ENCODE peak calls at places on chromosomes 16 and 17, in five cellular contexts. One of them, this sample, is unnamed. For H3K36me3, the result is how much of the 10 kb centered on the place peaks cover.

GRCh38 chr16:82585675-82586074 is 41.1 kb upstream of the CDH13 start:
- DNase-seq in Peyer's patch: no peak
- DNase-seq in breast epithelium: no peak
- DNase-seq in left lung: no peak
- DNase-seq in SK-N-SH: no peak
- DNase-seq in this sample: no peak

GRCh38 chr17:6868579-6868978 is 37.0 kb upstream of the TEKT1 start:
- DNase-seq in Peyer's patch: no peak
- DNase-seq in breast epithelium: no peak
- DNase-seq in left lung: no peak
- DNase-seq in SK-N-SH: no peak
- DNase-seq in this sample: no peak

GRCh38 chr16:84503751-84504395 is 586 bp downstream of the MEAK7 start:
- DNase-seq in Peyer's patch: no peak
- DNase-seq in breast epithelium: no peak
- DNase-seq in left lung: peak
- DNase-seq in SK-N-SH: no peak
- DNase-seq in this sample: peak

GRCh38 chr16:84266451-84266850 is 26.6 kb upstream of the KCNG4 start:
- DNase-seq in Peyer's patch: no peak
- DNase-seq in breast epithelium: no peak
- DNase-seq in left lung: no peak
- DNase-seq in SK-N-SH: peak
- DNase-seq in this sample: no peak

GRCh38 chr16:84922351-84923135 is 88.8 kb downstream of the ZDHHC7 start:
- DNase-seq in Peyer's patch: no peak
- DNase-seq in breast epithelium: no peak
- DNase-seq in left lung: no peak
- DNase-seq in SK-N-SH: peak
- DNase-seq in this sample: peak

GRCh38 chr16:87363771-87364476 is 19.7 kb downstream of the FBXO31 start:
- DNase-seq in Peyer's patch: no peak
- DNase-seq in breast epithelium: no peak
- DNase-seq in left lung: no peak
- DNase-seq in SK-N-SH: peak
- DNase-seq in this sample: no peak

GRCh38 chr17:62630365-62631085 is 3.1 kb downstream of the MRC2 start:
- DNase-seq in Peyer's patch: no peak
- DNase-seq in breast epithelium: no peak
- DNase-seq in left lung: no peak
- DNase-seq in SK-N-SH: peak
- DNase-seq in this sample: no peak

GRCh38 chr17:66848496-66848895 is 13.6 kb downstream of the CACNG5 start:
- DNase-seq in Peyer's patch: no peak
- DNase-seq in breast epithelium: no peak
- DNase-seq in left lung: no peak
- DNase-seq in SK-N-SH: no peak
- DNase-seq in this sample: no peak

GRCh38 chr16:10490141-10490540 is 90.3 kb downstream of the EMP2 start:
- DNase-seq in Peyer's patch: no peak
- DNase-seq in breast epithelium: no peak
- DNase-seq in left lung: no peak
- DNase-seq in SK-N-SH: no peak
- DNase-seq in this sample: no peak

GRCh38 chr16:22692916-22693646 is 120.9 kb upstream of the HS3ST2 start:
- DNase-seq in Peyer's patch: no peak
- DNase-seq in breast epithelium: no peak
- DNase-seq in left lung: no peak
- DNase-seq in SK-N-SH: no peak
- DNase-seq in this sample: no peak

GRCh38 chr17:49209061-49209571 is 1.3 kb downstream of the GNGT2 start:
- DNase-seq in Peyer's patch: no peak
- DNase-seq in breast epithelium: no peak
- DNase-seq in left lung: no peak
- DNase-seq in SK-N-SH: peak
- DNase-seq in this sample: no peak

GRCh38 chr17:36862116-36862920 is 75.0 kb upstream of the LHX1 start:
- DNase-seq in Peyer's patch: no peak
- DNase-seq in breast epithelium: no peak
- DNase-seq in left lung: no peak
- DNase-seq in SK-N-SH: peak
- DNase-seq in this sample: no peak

GRCh38 chr17:81419886-81420768 is 24.9 kb downstream of the BAHCC1 start:
- DNase-seq in Peyer's patch: no peak
- DNase-seq in breast epithelium: no peak
- DNase-seq in left lung: no peak
- DNase-seq in SK-N-SH: no peak
- DNase-seq in this sample: no peak

GRCh38 chr17:21209511-21210175 is 4.3 kb downstream of the TMEM11 start:
- DNase-seq in Peyer's patch: peak
- DNase-seq in breast epithelium: no peak
- DNase-seq in left lung: peak
- DNase-seq in SK-N-SH: no peak
- DNase-seq in this sample: peak

GRCh38 chr17:18230288-18231141 is 5.1 kb downstream of the LLGL1 start:
- DNase-seq in Peyer's patch: no peak
- DNase-seq in breast epithelium: no peak
- DNase-seq in left lung: no peak
- DNase-seq in SK-N-SH: no peak
- DNase-seq in this sample: no peak

GRCh38 chr16:57184113-57184512 is 1.7 kb downstream of the PSME3IP1 start:
- DNase-seq in Peyer's patch: no peak
- DNase-seq in breast epithelium: no peak
- DNase-seq in left lung: no peak
- DNase-seq in SK-N-SH: no peak
- DNase-seq in this sample: no peak

GRCh38 chr16:7515543-7515942 is 182.9 kb downstream of the RBFOX1 start:
- DNase-seq in Peyer's patch: no peak
- DNase-seq in breast epithelium: no peak
- DNase-seq in left lung: no peak
- DNase-seq in SK-N-SH: no peak
- DNase-seq in this sample: no peak

GRCh38 chr16:11576427-11577289 is 10.1 kb downstream of the LITAF start:
- DNase-seq in Peyer's patch: peak
- DNase-seq in breast epithelium: no peak
- DNase-seq in left lung: no peak
- DNase-seq in SK-N-SH: peak
- DNase-seq in this sample: peak

GRCh38 chr16:70658921-70659320 is 12.6 kb downstream of the IL34 start:
- DNase-seq in Peyer's patch: no peak
- DNase-seq in breast epithelium: no peak
- DNase-seq in left lung: no peak
- DNase-seq in SK-N-SH: no peak
- DNase-seq in this sample: peak

GRCh38 chr16:19822534-19822933 is 62.1 kb downstream of the GPRC5B start:
- DNase-seq in Peyer's patch: no peak
- DNase-seq in breast epithelium: no peak
- DNase-seq in left lung: no peak
- DNase-seq in SK-N-SH: no peak
- DNase-seq in this sample: no peak

GRCh38 chr17:12709063-12709462 is 43.4 kb downstream of the MYOCD start:
- DNase-seq in Peyer's patch: no peak
- DNase-seq in breast epithelium: no peak
- DNase-seq in left lung: no peak
- DNase-seq in SK-N-SH: no peak
- DNase-seq in this sample: no peak

GRCh38 chr16:17138801-17139200 is 332.0 kb downstream of the XYLT1 start:
- DNase-seq in Peyer's patch: no peak
- DNase-seq in breast epithelium: no peak
- DNase-seq in left lung: no peak
- DNase-seq in SK-N-SH: no peak
- DNase-seq in this sample: no peak

GRCh38 chr17:40295471-40296457 is 8.1 kb downstream of the CDC6 start:
- DNase-seq in Peyer's patch: no peak
- DNase-seq in breast epithelium: no peak
- DNase-seq in left lung: no peak
- DNase-seq in SK-N-SH: no peak
- DNase-seq in this sample: no peak

GRCh38 chr16:80974649-80975376 is 31.9 kb downstream of the CMC2 start:
- DNase-seq in Peyer's patch: no peak
- DNase-seq in breast epithelium: no peak
- DNase-seq in left lung: no peak
- DNase-seq in SK-N-SH: no peak
- DNase-seq in this sample: no peak

GRCh38 chr16:80738521-80738920 is 65.9 kb downstream of the CDYL2 start:
- DNase-seq in Peyer's patch: no peak
- DNase-seq in breast epithelium: no peak
- DNase-seq in left lung: no peak
- DNase-seq in SK-N-SH: no peak
- DNase-seq in this sample: no peak

DNA sequence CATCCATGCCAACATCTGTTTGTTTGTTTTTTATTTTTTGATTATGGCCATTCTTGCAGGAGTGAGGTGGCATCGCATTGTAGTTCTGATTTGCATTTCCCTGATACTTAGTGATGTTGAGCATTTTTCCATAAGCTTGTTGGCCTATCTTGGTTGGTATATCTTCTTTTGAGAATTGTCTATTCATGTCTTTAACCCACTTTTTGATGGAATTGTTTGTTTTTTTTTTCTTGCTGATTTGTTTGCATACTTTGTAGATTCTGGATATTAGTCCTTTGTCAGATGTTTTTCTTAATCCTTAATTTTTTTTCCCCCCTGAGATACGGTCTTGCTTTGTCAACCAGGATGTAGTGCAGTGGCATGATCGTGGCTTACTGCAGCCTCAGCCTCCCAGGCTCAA is 43.0 kb downstream of the RNF135 start:
- DNase-seq in Peyer's patch: no peak
- DNase-seq in breast epithelium: no peak
- DNase-seq in left lung: no peak
- DNase-seq in SK-N-SH: no peak
- DNase-seq in this sample: no peak
- TF ChIP-seq CTCF in Peyer's patch: no peak
- TF ChIP-seq CTCF in breast epithelium: no peak
- TF ChIP-seq CTCF in left lung: no peak
- TF ChIP-seq CTCF in SK-N-SH: no peak
- TF ChIP-seq CTCF in this sample: no peak

GRCh38 chr16:24996301-24996700 is 18.9 kb downstream of the ARHGAP17 start:
- DNase-seq in Peyer's patch: no peak
- DNase-seq in breast epithelium: no peak
- DNase-seq in left lung: no peak
- DNase-seq in SK-N-SH: no peak
- DNase-seq in this sample: no peak
- H3K36me3 ChIP-seq in Peyer's patch: under half
- H3K36me3 ChIP-seq in breast epithelium: under half
- H3K36me3 ChIP-seq in left lung: under half
- H3K36me3 ChIP-seq in SK-N-SH: under half
- H3K36me3 ChIP-seq in this sample: under half

GRCh38 chr17:35769895-35770486 is 9.3 kb downstream of the C17orf50 start:
- DNase-seq in Peyer's patch: no peak
- DNase-seq in breast epithelium: no peak
- DNase-seq in left lung: no peak
- DNase-seq in SK-N-SH: peak
- DNase-seq in this sample: no peak
- TF ChIP-seq CTCF in Peyer's patch: no peak
- TF ChIP-seq CTCF in breast epithelium: no peak
- TF ChIP-seq CTCF in left lung: no peak
- TF ChIP-seq CTCF in SK-N-SH: peak
- TF ChIP-seq CTCF in this sample: peak

GRCh38 chr16:66889622-66890021 is 9.3 kb downstream of the PDP2 start:
- DNase-seq in Peyer's patch: no peak
- DNase-seq in breast epithelium: no peak
- DNase-seq in left lung: no peak
- DNase-seq in SK-N-SH: no peak
- DNase-seq in this sample: no peak
- H3K36me3 ChIP-seq in Peyer's patch: under half
- H3K36me3 ChIP-seq in breast epithelium: under half
- H3K36me3 ChIP-seq in left lung: under half
- H3K36me3 ChIP-seq in SK-N-SH: under half
- H3K36me3 ChIP-seq in this sample: under half

GRCh38 chr17:8055851-8056231 is 17.0 kb downstream of the ALOX15B start:
- DNase-seq in Peyer's patch: peak
- DNase-seq in breast epithelium: no peak
- DNase-seq in left lung: no peak
- DNase-seq in SK-N-SH: no peak
- DNase-seq in this sample: peak
- TF ChIP-seq CTCF in Peyer's patch: no peak
- TF ChIP-seq CTCF in breast epithelium: no peak
- TF ChIP-seq CTCF in left lung: no peak
- TF ChIP-seq CTCF in SK-N-SH: no peak
- TF ChIP-seq CTCF in this sample: no peak

DNA sequence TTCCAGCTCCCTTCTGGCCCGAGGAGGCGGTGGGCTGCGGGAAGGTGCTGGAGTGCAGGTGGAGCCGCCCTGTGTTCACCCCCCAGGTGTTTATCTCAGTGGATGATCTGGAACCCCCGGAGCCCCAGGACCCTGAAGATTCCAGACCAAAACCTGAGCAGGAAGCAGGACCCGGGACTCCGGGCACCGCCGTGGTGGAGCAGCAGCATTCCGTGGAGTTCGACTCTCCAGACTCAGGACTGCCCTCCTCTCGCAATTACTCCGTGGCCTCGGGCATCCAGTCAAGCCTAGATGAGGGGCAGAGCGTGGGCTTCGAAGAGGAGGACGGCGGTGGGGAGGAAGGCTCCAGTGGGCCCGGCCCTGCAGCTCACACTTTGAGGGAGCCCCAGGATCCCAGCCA is 25.5 kb downstream of the MNT start:
- DNase-seq in Peyer's patch: no peak
- DNase-seq in breast epithelium: no peak
- DNase-seq in left lung: no peak
- DNase-seq in SK-N-SH: peak
- DNase-seq in this sample: no peak
- H3K36me3 ChIP-seq in Peyer's patch: under half
- H3K36me3 ChIP-seq in breast epithelium: under half
- H3K36me3 ChIP-seq in left lung: under half
- H3K36me3 ChIP-seq in SK-N-SH: under half
- H3K36me3 ChIP-seq in this sample: half or more

GRCh38 chr16:730666-731509 is 4.0 kb downstream of the HAGHL start:
- DNase-seq in Peyer's patch: no peak
- DNase-seq in breast epithelium: no peak
- DNase-seq in left lung: no peak
- DNase-seq in SK-N-SH: no peak
- DNase-seq in this sample: peak

GRCh38 chr16:732332-732731 is 5.4 kb downstream of the HAGHL start:
- DNase-seq in Peyer's patch: no peak
- DNase-seq in breast epithelium: no peak
- DNase-seq in left lung: no peak
- DNase-seq in SK-N-SH: no peak
- DNase-seq in this sample: no peak

GRCh38 chr16:734208-734980 is 6.4 kb downstream of the CIAO3 start:
- DNase-seq in Peyer's patch: no peak
- DNase-seq in breast epithelium: no peak
- DNase-seq in left lung: no peak
- DNase-seq in SK-N-SH: no peak
- DNase-seq in this sample: no peak

GRCh38 chr16:733382-734207 is 6.7 kb downstream of the HAGHL start:
- DNase-seq in Peyer's patch: no peak
- DNase-seq in breast epithelium: no peak
- DNase-seq in left lung: no peak
- DNase-seq in SK-N-SH: peak
- DNase-seq in this sample: no peak

DNA sequence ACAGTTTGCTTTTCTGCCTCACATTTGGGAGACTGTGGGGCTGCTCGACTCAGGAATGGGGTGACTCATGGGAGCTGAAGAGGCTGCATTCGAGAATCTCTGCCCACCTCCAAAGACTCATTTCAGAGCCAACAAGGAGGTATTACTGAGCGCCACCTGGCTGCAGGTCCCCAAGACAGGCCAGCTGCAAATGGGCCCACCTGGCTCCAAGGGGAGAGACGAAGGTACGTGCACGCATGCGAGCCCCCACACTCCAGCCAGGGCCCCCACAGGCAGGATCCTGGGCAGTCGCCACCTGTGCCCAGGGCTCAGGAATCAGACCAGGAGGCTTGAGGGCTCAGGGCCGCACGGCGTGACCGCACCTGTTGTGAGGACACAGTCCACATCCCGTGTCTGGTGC is 6.0 kb downstream of the HAGHL start:
- DNase-seq in Peyer's patch: no peak
- DNase-seq in breast epithelium: no peak
- DNase-seq in left lung: no peak
- DNase-seq in SK-N-SH: no peak
- DNase-seq in this sample: peak
- TF ChIP-seq CTCF in Peyer's patch: no peak
- TF ChIP-seq CTCF in breast epithelium: no peak
- TF ChIP-seq CTCF in left lung: no peak
- TF ChIP-seq CTCF in SK-N-SH: no peak
- TF ChIP-seq CTCF in this sample: no peak